ENCODE peak calls at places on chromosomes 12 and 14, in six cellular contexts. T is IMR-90, M is esophagus squamous epithelium, N is endothelial cell of umbilical vein, E is heart left ventricle, U is tibial nerve. R is an unnamed sample. For H3K4me1, the result is how much of the 10 kb centered on the place peaks cover.

GRCh38 chr14:102454711-102455110 is 54.9 kb downstream of the ANKRD9 start:
- DNase-seq in T (no peak), M (no peak), N (no peak), E (no peak), U (no peak), R (no peak)

GRCh38 chr14:34065222-34065621 is 114.3 kb upstream of the EGLN3 start:
- DNase-seq in T (no peak), M (no peak), N (no peak), E (no peak), U (no peak), R (no peak)

GRCh38 chr12:100539209-100539608 is 34.3 kb upstream of the GAS2L3 start:
- DNase-seq in T (peak), M (no peak), N (peak), E (no peak), U (no peak), R (no peak)

GRCh38 chr12:72472350-72472749 is 200.2 kb downstream of the TRHDE start:
- DNase-seq in T (no peak), M (no peak), N (no peak), E (no peak), U (no peak), R (no peak)

GRCh38 chr12:89970646-89971192 is 262.1 kb upstream of the ATP2B1 start:
- DNase-seq in T (no peak), M (no peak), N (no peak), E (no peak), U (no peak), R (no peak)

GRCh38 chr12:25495336-25496097 is 57.6 kb downstream of the LMNTD1 start:
- DNase-seq in T (peak), M (no peak), N (no peak), E (no peak), U (no peak), R (no peak)

GRCh38 chr12:29314421-29314820 is 66.6 kb downstream of the ERGIC2 start:
- DNase-seq in T (no peak), M (no peak), N (no peak), E (no peak), U (no peak), R (no peak)

GRCh38 chr12:94761559-94761958 is 111.2 kb upstream of the TMCC3 start:
- DNase-seq in T (peak), M (no peak), N (peak), E (no peak), U (no peak), R (no peak)

GRCh38 chr12:89062996-89063395 is 289.3 kb downstream of the DUSP6 start:
- DNase-seq in T (no peak), M (no peak), N (no peak), E (no peak), U (no peak), R (no peak)

GRCh38 chr12:124904306-124905098 is 9.9 kb downstream of the UBC start:
- DNase-seq in T (peak), M (no peak), N (peak), E (peak), U (peak), R (peak)

GRCh38 chr14:99541677-99542470 is 60.7 kb downstream of the CCNK start:
- DNase-seq in T (no peak), M (no peak), N (peak), E (no peak), U (no peak), R (no peak)

GRCh38 chr14:22039938-22040780 is 366.5 kb upstream of the OR4E1 start:
- DNase-seq in T (no peak), M (no peak), N (peak), E (no peak), U (no peak), R (no peak)

GRCh38 chr12:107126688-107127481 is 33.5 kb upstream of the CRY1 start:
- DNase-seq in T (peak), M (no peak), N (peak), E (no peak), U (no peak), R (no peak)

GRCh38 chr14:32038876-32039275 is 38.2 kb upstream of the ARHGAP5 start:
- DNase-seq in T (peak), M (no peak), N (no peak), E (no peak), U (no peak), R (no peak)

GRCh38 chr12:123757555-123757954 is 4.5 kb upstream of the DNAH10 start:
- DNase-seq in T (peak), M (no peak), N (no peak), E (no peak), U (peak), R (no peak)

GRCh38 chr12:116910645-116911449 is at the start of gene FBXW8:
- DNase-seq in T (peak), M (no peak), N (peak), E (peak), U (peak), R (peak)

GRCh38 chr12:49982246-49983229 is 9.8 kb downstream of the AQP6 start:
- DNase-seq in T (peak), M (no peak), N (no peak), E (no peak), U (no peak), R (no peak)

GRCh38 chr12:915090-915489 is 34.4 kb downstream of the RAD52 start:
- DNase-seq in T (no peak), M (no peak), N (peak), E (no peak), U (no peak), R (no peak)

GRCh38 chr14:75857199-75857598 is 124.6 kb downstream of the TGFB3 start:
- DNase-seq in T (no peak), M (no peak), N (no peak), E (no peak), U (no peak), R (no peak)

GRCh38 chr14:75859746-75860145 is 122.0 kb downstream of the TGFB3 start:
- DNase-seq in T (no peak), M (no peak), N (no peak), E (no peak), U (no peak), R (no peak)

GRCh38 chr14:75858375-75858774 is 123.4 kb downstream of the TGFB3 start:
- DNase-seq in T (no peak), M (no peak), N (no peak), E (no peak), U (no peak), R (no peak)

GRCh38 chr14:75861161-75861621 is 120.6 kb downstream of the TGFB3 start:
- DNase-seq in T (peak), M (no peak), N (no peak), E (peak), U (no peak), R (no peak)

DNA sequence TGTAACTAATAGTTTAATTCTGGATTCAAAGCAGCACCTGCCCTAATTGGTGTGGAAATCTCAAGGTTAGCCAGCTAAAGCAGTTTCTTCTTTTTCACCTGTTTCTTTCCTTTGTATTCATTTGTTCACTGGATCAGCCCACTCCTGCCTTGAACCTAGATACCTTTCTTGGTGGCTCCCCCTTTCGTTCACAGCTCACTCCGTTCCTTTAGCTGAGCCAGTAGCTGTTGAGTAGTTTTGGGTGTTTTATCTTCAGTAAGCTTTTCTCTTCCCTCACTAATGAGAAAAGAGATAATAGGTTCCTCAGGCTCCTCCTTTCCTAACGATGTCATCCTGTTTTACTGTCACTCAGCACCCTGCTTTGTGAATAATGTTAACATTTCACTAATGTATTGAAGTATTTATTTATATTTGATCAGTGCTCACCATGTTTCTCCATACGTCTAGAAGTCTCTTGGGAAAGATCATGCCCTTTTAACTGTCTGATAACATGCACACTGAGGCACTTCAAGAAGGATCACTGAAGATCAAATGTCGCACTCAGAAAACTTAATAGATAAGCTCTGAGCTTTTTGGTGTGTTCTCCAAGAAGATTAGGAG is 121.1 kb downstream of the TGFB3 start:
- DNase-seq in T (no peak), M (no peak), N (no peak), E (no peak), U (no peak), R (no peak)
- H3K4me1 ChIP-seq in T (under half), M (under half), N (under half), E (under half), U (under half), R (under half)

GRCh38 chr14:23538049-23538718 is 13.4 kb downstream of the ZFHX2 start:
- DNase-seq in T (no peak), M (no peak), N (no peak), E (no peak), U (no peak), R (no peak)

GRCh38 chr14:23539867-23540469 is 11.6 kb downstream of the ZFHX2 start:
- DNase-seq in T (no peak), M (no peak), N (no peak), E (no peak), U (no peak), R (no peak)

GRCh38 chr14:23538785-23539184 is 12.8 kb downstream of the ZFHX2 start:
- DNase-seq in T (peak), M (no peak), N (no peak), E (no peak), U (no peak), R (no peak)

GRCh38 chr14:23537351-23538048 is 14.1 kb downstream of the ZFHX2 start:
- DNase-seq in T (peak), M (no peak), N (no peak), E (no peak), U (no peak), R (no peak)

GRCh38 chr14:23539209-23539866 is 12.2 kb downstream of the ZFHX2 start:
- DNase-seq in T (peak), M (no peak), N (peak), E (no peak), U (no peak), R (no peak)
- TF ChIP-seq POLR2A in T (no peak), M (no peak), N (no peak), E (no peak), U (no peak), R (no peak)

GRCh38 chr12:5987573-5987972 is 42.5 kb upstream of the ANO2 start:
- DNase-seq in T (no peak), M (no peak), N (no peak), E (no peak), U (no peak), R (no peak)
- TF ChIP-seq CTCF in T (no peak), M (no peak), N (no peak), E (no peak), U (no peak), R (no peak)

GRCh38 chr12:64653123-64653522 is 42.8 kb downstream of the RASSF3 start:
- DNase-seq in T (no peak), M (no peak), N (no peak), E (no peak), U (no peak), R (no peak)
- H3K4me1 ChIP-seq in T (under half), M (under half), N (under half), E (under half), U (under half), R (under half)

DNA sequence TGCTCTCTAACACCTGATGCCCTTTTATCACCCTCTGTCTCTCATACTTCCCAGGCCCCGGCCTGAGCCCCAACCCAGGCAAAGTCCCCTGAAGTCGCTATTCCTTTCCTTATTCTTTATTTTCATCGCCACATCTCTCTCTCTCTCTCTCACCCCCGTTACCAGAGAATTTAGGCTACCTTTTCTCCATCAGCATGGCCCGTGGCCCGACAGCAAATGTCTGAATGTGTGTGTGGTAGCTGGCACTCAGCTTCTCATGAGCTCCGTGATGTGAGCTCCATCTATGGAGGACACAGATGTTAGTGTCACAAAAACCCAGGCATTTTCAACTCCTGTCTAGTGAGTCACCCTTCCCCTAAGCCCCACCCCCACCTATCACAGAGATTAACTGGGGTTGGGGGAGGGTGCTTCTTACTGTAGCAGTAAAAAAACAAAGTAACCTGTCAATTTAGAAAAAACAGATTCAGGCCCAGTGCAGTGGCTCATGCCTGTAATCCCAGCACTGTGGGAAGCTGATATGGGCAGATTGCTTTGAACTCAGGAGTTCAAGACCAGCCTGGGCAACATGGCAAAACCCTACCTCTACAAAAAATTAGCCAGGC is 53.8 kb downstream of the VCPKMT start:
- DNase-seq in T (peak), M (peak), N (peak), E (no peak), U (no peak), R (no peak)
- TF ChIP-seq POLR2A in T (no peak), M (no peak), N (no peak), E (no peak), U (no peak), R (peak)

GRCh38 chr12:12357697-12358476 is 1.0 kb downstream of the BORCS5 start:
- DNase-seq in T (peak), M (no peak), N (peak), E (no peak), U (no peak), R (no peak)
- TF ChIP-seq CTCF in T (no peak), M (no peak), N (no peak), E (no peak), U (no peak), R (no peak)